ENCODE peak calls at places on chromosomes 5 and 9, in five cellular contexts. J, H, A, Z and V are unnamed samples. For H3K9me3, the result is how much of the 10 kb centered on the place peaks cover.

GRCh38 chr5:148855249-148856008 is 29.0 kb downstream of the ADRB2 start:
- DNase-seq in J (no peak), H (no peak), A (no peak), Z (no peak), V (no peak)

GRCh38 chr9:94772128-94772527 is 45.6 kb downstream of the AOPEP start:
- DNase-seq in J (no peak), H (no peak), A (no peak), Z (no peak), V (no peak)

GRCh38 chr5:73901045-73901444 is 275.0 kb downstream of the ARHGEF28 start:
- DNase-seq in J (no peak), H (no peak), A (no peak), Z (no peak), V (no peak)

GRCh38 chr5:106306313-106307028 is 1364.3 kb downstream of the EFNA5 start:
- DNase-seq in J (no peak), H (no peak), A (no peak), Z (no peak), V (no peak)

GRCh38 chr5:67748165-67748690 is 467.3 kb upstream of the PIK3R1 start:
- DNase-seq in J (no peak), H (no peak), A (no peak), Z (no peak), V (no peak)

GRCh38 chr9:4077499-4078102 is 222.3 kb downstream of the GLIS3 start:
- DNase-seq in J (peak), H (peak), A (peak), Z (peak), V (peak)

GRCh38 chr5:67636091-67636490 is 439.5 kb upstream of the CD180 start:
- DNase-seq in J (peak), H (no peak), A (no peak), Z (peak), V (no peak)

GRCh38 chr9:129312731-129313130 is 134.7 kb upstream of the IER5L start:
- DNase-seq in J (peak), H (no peak), A (no peak), Z (no peak), V (peak)

GRCh38 chr5:163914911-163915310 is 409.5 kb downstream of the MAT2B start:
- DNase-seq in J (no peak), H (no peak), A (no peak), Z (peak), V (no peak)

GRCh38 chr5:56175465-56175864 is 57.7 kb downstream of the ANKRD55 start:
- DNase-seq in J (no peak), H (peak), A (peak), Z (no peak), V (no peak)

DNA sequence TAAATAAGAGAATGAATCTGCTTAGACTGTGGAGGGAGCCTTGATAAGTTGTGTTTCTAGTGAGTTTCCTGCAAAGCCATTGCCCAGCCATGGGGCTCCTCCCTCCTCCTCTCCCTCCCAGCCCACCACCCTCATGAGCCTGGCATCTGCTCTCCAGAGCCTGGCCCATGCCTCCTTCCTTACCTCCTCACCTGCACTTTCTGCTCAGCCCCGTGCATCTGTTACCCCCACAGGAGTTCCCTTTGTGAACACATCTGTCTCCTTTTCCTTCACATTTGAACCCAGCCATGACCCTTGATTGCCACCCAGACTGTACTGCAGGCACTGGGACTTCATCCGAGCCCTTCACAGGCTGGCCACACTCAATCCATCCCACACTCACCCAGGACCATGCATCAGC is 395.6 kb downstream of the IRX2 start:
- DNase-seq in J (no peak), H (no peak), A (no peak), Z (no peak), V (no peak)
- H3K9me3 ChIP-seq in J (under half), H (under half), A (under half), Z (under half), V (under half)

GRCh38 chr5:110823571-110823970 is 84.8 kb downstream of the SLC25A46 start:
- DNase-seq in J (no peak), H (no peak), A (no peak), Z (no peak), V (no peak)
- H3K4me3 ChIP-seq in J (no peak), H (no peak), A (no peak), Z (no peak), V (no peak)

GRCh38 chr9:101414839-101415238 is 16.2 kb downstream of the ZNF189 start:
- DNase-seq in J (no peak), H (no peak), A (no peak), Z (no peak), V (no peak)
- H3K9me3 ChIP-seq in J (half or more), H (under half), A (under half), Z (half or more), V (under half)

GRCh38 chr9:133958756-133959155 is 33.4 kb downstream of the VAV2 start:
- DNase-seq in J (peak), H (no peak), A (no peak), Z (peak), V (no peak)
- H3K4me3 ChIP-seq in J (no peak), H (no peak), A (no peak), Z (no peak), V (no peak)